ENCODE peak calls at places on chromosomes 16 and 17, in seven cellular contexts. One of them, this sample, is unnamed.

GRCh38 chr16:35207059-35207999 is 1747.9 kb downstream of the TP53TG3F start:
- DNase-seq in IMR-90: no peak
- DNase-seq in H9: no peak
- DNase-seq in mesenchymal stem cell: no peak
- DNase-seq in neuronal stem cell: no peak
- DNase-seq in trophoblast cell: no peak
- DNase-seq in H1: no peak
- DNase-seq in this sample: no peak

GRCh38 chr16:17359778-17360177 is 111.0 kb downstream of the XYLT1 start:
- DNase-seq in IMR-90: peak; percentile 70
- DNase-seq in H9: no peak
- DNase-seq in mesenchymal stem cell: no peak
- DNase-seq in neuronal stem cell: no peak
- DNase-seq in trophoblast cell: no peak
- DNase-seq in H1: no peak
- DNase-seq in this sample: no peak

GRCh38 chr16:1858189-1858588 is 13.8 kb downstream of the MEIOB start:
- DNase-seq in IMR-90: no peak
- DNase-seq in H9: no peak
- DNase-seq in mesenchymal stem cell: no peak
- DNase-seq in neuronal stem cell: no peak
- DNase-seq in trophoblast cell: no peak
- DNase-seq in H1: no peak
- DNase-seq in this sample: no peak

GRCh38 chr16:31216552-31217530 is at the start of gene PYDC1:
- DNase-seq in IMR-90: no peak
- DNase-seq in H9: peak; percentile 78
- DNase-seq in mesenchymal stem cell: no peak
- DNase-seq in neuronal stem cell: no peak
- DNase-seq in trophoblast cell: no peak
- DNase-seq in H1: no peak
- DNase-seq in this sample: peak; percentile 64

GRCh38 chr17:17823433-17824118 is 13.2 kb downstream of the SREBF1 start:
- DNase-seq in IMR-90: peak; percentile 61
- DNase-seq in H9: peak; percentile 97
- DNase-seq in mesenchymal stem cell: peak; percentile 84
- DNase-seq in neuronal stem cell: peak; percentile 89
- DNase-seq in trophoblast cell: peak; percentile 71
- DNase-seq in H1: no peak
- DNase-seq in this sample: peak; percentile 97

GRCh38 chr17:61504697-61505096 is 52.5 kb downstream of the TBX4 start:
- DNase-seq in IMR-90: peak; percentile 96
- DNase-seq in H9: no peak
- DNase-seq in mesenchymal stem cell: peak; percentile 41
- DNase-seq in neuronal stem cell: no peak
- DNase-seq in trophoblast cell: no peak
- DNase-seq in H1: no peak
- DNase-seq in this sample: no peak

GRCh38 chr16:27444015-27444414 is 42.0 kb downstream of the IL21R start:
- DNase-seq in IMR-90: peak; percentile 65
- DNase-seq in H9: no peak
- DNase-seq in mesenchymal stem cell: peak; percentile 13
- DNase-seq in neuronal stem cell: no peak
- DNase-seq in trophoblast cell: peak; percentile 69
- DNase-seq in H1: no peak
- DNase-seq in this sample: no peak

GRCh38 chr17:79002796-79003593 is 6.6 kb downstream of the CANT1 start:
- DNase-seq in IMR-90: no peak
- DNase-seq in H9: no peak
- DNase-seq in mesenchymal stem cell: no peak
- DNase-seq in neuronal stem cell: no peak
- DNase-seq in trophoblast cell: no peak
- DNase-seq in H1: no peak
- DNase-seq in this sample: no peak

GRCh38 chr16:46691720-46692119 is 2.3 kb downstream of the ORC6 start:
- DNase-seq in IMR-90: peak; percentile 24
- DNase-seq in H9: no peak
- DNase-seq in mesenchymal stem cell: peak; percentile 78
- DNase-seq in neuronal stem cell: no peak
- DNase-seq in trophoblast cell: no peak
- DNase-seq in H1: no peak
- DNase-seq in this sample: no peak

GRCh38 chr17:27367121-27367981 is 73.4 kb downstream of the WSB1 start:
- DNase-seq in IMR-90: no peak
- DNase-seq in H9: no peak
- DNase-seq in mesenchymal stem cell: no peak
- DNase-seq in neuronal stem cell: no peak
- DNase-seq in trophoblast cell: no peak
- DNase-seq in H1: no peak
- DNase-seq in this sample: peak; percentile 27

GRCh38 chr16:3317315-3317999 is 12.2 kb downstream of the ZNF75A start:
- DNase-seq in IMR-90: peak; percentile 6
- DNase-seq in H9: no peak
- DNase-seq in mesenchymal stem cell: peak; percentile 18
- DNase-seq in neuronal stem cell: no peak
- DNase-seq in trophoblast cell: no peak
- DNase-seq in H1: no peak
- DNase-seq in this sample: peak; percentile 34

GRCh38 chr17:7717756-7718350 is 309 bp downstream of the DNAH2 start:
- DNase-seq in IMR-90: no peak
- DNase-seq in H9: peak; percentile 31
- DNase-seq in mesenchymal stem cell: peak; percentile 56
- DNase-seq in neuronal stem cell: no peak
- DNase-seq in trophoblast cell: no peak
- DNase-seq in H1: no peak
- DNase-seq in this sample: no peak

GRCh38 chr17:49439305-49439672 is 24.6 kb upstream of the PHB1 start:
- DNase-seq in IMR-90: no peak
- DNase-seq in H9: no peak
- DNase-seq in mesenchymal stem cell: no peak
- DNase-seq in neuronal stem cell: no peak
- DNase-seq in trophoblast cell: no peak
- DNase-seq in H1: no peak
- DNase-seq in this sample: no peak

GRCh38 chr17:82234211-82235055 is 5.6 kb downstream of the SLC16A3 start:
- DNase-seq in IMR-90: no peak
- DNase-seq in H9: no peak
- DNase-seq in mesenchymal stem cell: no peak
- DNase-seq in neuronal stem cell: no peak
- DNase-seq in trophoblast cell: no peak
- DNase-seq in H1: no peak
- DNase-seq in this sample: no peak

GRCh38 chr16:66656547-66656946 is 40.0 kb downstream of the CMTM4 start:
- DNase-seq in IMR-90: peak; percentile 38
- DNase-seq in H9: no peak
- DNase-seq in mesenchymal stem cell: no peak
- DNase-seq in neuronal stem cell: no peak
- DNase-seq in trophoblast cell: no peak
- DNase-seq in H1: no peak
- DNase-seq in this sample: no peak

GRCh38 chr17:37239690-37240344 is 136.0 kb upstream of the C17orf78 start:
- DNase-seq in IMR-90: peak; percentile 72
- DNase-seq in H9: no peak
- DNase-seq in mesenchymal stem cell: peak; percentile 54
- DNase-seq in neuronal stem cell: peak; percentile 8
- DNase-seq in trophoblast cell: no peak
- DNase-seq in H1: no peak
- DNase-seq in this sample: peak; percentile 19

GRCh38 chr17:9875441-9875840 is 29.6 kb downstream of the RCVRN start:
- DNase-seq in IMR-90: peak; percentile 61
- DNase-seq in H9: peak; percentile 38
- DNase-seq in mesenchymal stem cell: peak; percentile 54
- DNase-seq in neuronal stem cell: no peak
- DNase-seq in trophoblast cell: no peak
- DNase-seq in H1: peak; percentile 5
- DNase-seq in this sample: peak; percentile 58

GRCh38 chr16:22205577-22206012 is 483 bp upstream of the EEF2K start:
- DNase-seq in IMR-90: no peak
- DNase-seq in H9: no peak
- DNase-seq in mesenchymal stem cell: no peak
- DNase-seq in neuronal stem cell: no peak
- DNase-seq in trophoblast cell: no peak
- DNase-seq in H1: no peak
- DNase-seq in this sample: no peak
- H3K27ac ChIP-seq in IMR-90: peak overlapping the region; percentile 41
- H3K27ac ChIP-seq in H9: no peak overlapping the region
- H3K27ac ChIP-seq in mesenchymal stem cell: peak overlapping the region; percentile 61
- H3K27ac ChIP-seq in neuronal stem cell: no peak overlapping the region
- H3K27ac ChIP-seq in trophoblast cell: no peak overlapping the region
- H3K27ac ChIP-seq in H1: no peak overlapping the region
- H3K27ac ChIP-seq in this sample: no peak overlapping the region

DNA sequence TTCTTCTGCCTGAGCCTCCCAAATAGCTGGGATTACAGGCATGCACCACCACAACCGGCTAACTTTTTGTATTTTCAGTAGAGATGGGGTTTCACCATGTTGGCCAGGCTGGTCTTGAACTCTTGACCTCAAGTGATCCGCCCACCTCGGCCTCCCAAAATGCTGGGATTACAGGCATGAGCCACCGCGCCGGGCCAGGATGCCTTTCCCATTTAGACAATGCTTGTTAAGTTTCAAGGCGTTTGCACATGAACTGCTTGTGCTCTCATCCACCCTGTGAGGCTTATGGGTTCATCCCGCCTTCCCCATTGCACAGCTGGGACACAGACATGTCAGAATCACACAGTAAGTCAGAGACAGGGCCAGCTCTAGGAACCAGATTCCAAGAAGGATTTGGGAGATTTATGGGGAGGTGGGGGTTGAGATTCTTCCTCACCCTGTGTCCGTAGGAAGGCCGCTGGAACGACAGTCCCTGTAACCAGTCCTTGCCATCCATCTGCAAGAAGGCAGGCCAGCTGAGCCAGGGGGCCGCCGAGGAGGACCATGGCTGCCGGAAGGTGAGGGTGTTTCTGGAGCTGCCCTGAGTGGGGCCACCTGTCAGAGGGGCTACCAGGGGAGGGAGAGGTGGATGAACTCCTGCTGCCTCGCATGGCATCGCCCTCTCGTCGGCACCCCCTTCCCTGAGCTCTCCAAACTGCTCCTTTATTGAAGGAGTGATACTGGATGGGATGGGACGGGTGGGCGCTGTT is 46.3 kb downstream of the MRC2 start:
- DNase-seq in IMR-90: no peak
- DNase-seq in H9: no peak
- DNase-seq in mesenchymal stem cell: no peak
- DNase-seq in neuronal stem cell: no peak
- DNase-seq in trophoblast cell: no peak
- DNase-seq in H1: no peak
- DNase-seq in this sample: no peak
- H3K23ac ChIP-seq in IMR-90: no peak overlapping the region
- H3K23ac ChIP-seq in H9: no peak overlapping the region
- H3K23ac ChIP-seq in mesenchymal stem cell: no peak overlapping the region
- H3K23ac ChIP-seq in neuronal stem cell: peak overlapping the region; percentile 57
- H3K23ac ChIP-seq in trophoblast cell: no peak overlapping the region
- H3K23ac ChIP-seq in H1: no peak overlapping the region
- H3K23ac ChIP-seq in this sample: no peak overlapping the region

GRCh38 chr16:49699718-49700117 is 156.2 kb downstream of the ZNF423 start:
- DNase-seq in IMR-90: no peak
- DNase-seq in H9: no peak
- DNase-seq in mesenchymal stem cell: no peak
- DNase-seq in neuronal stem cell: no peak
- DNase-seq in trophoblast cell: no peak
- DNase-seq in H1: no peak
- DNase-seq in this sample: peak; percentile 16
- H3K27ac ChIP-seq in IMR-90: no peak overlapping the region
- H3K27ac ChIP-seq in H9: no peak overlapping the region
- H3K27ac ChIP-seq in mesenchymal stem cell: peak overlapping the region; percentile 13
- H3K27ac ChIP-seq in neuronal stem cell: peak overlapping the region; percentile 61
- H3K27ac ChIP-seq in trophoblast cell: peak overlapping the region; percentile 40
- H3K27ac ChIP-seq in H1: no peak overlapping the region
- H3K27ac ChIP-seq in this sample: peak overlapping the region; percentile 85

DNA sequence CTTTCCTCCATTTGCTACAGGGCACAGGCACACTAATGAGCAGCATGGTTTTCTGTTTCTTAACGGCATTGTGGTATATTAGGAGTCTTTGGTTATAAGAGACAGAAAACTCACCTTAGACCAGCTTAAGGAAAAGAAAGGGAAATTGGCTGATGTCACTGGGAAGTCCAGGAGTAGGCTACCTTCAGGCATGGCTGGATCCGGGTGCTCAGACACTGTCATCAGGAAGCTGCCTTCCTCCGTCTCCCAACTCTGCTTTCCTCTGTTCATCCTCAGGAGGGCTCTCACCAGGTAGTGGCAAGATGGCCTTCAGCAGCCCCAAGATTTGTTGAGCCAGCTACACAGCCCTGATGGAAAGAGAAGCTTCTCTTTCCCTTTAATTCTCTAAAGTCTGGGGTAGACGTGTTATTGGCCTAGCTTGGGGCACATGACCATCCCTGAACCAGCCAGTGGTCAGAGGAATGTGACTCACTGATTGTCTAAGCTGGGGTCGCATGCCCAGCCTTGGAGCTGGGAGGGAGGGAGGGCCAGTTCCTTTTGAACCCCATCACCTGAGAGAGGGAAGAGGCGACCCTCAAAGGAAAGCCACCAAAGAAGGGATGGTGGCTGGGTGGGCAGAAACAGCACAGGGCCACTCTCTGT is 117.4 kb downstream of the CLEC16A start:
- DNase-seq in IMR-90: no peak
- DNase-seq in H9: no peak
- DNase-seq in mesenchymal stem cell: no peak
- DNase-seq in neuronal stem cell: no peak
- DNase-seq in trophoblast cell: no peak
- DNase-seq in H1: no peak
- DNase-seq in this sample: no peak
- H3K23ac ChIP-seq in IMR-90: no peak overlapping the region
- H3K23ac ChIP-seq in H9: no peak overlapping the region
- H3K23ac ChIP-seq in mesenchymal stem cell: no peak overlapping the region
- H3K23ac ChIP-seq in neuronal stem cell: no peak overlapping the region
- H3K23ac ChIP-seq in trophoblast cell: no peak overlapping the region
- H3K23ac ChIP-seq in H1: no peak overlapping the region
- H3K23ac ChIP-seq in this sample: no peak overlapping the region

DNA sequence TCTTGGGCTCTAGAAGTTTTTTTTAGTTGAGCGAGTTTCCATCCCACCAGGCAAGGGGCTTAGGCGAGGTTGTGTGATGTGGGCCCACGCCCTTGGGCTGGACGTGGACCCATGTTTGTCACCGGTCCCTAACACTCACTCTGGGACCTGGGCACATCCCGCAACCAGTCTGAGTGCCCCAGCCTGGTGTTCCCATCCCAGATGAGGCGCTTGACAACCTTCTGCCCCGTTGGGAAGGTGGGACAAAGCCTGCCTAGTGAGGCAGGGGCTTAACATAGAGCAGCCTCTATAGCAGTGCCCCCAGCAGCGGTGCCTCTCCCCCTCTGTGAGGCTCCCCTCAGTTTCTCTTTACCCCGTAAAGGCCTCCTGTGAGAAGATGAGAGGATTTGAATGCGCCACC is 22.5 kb downstream of the CMIP start:
- DNase-seq in IMR-90: no peak
- DNase-seq in H9: no peak
- DNase-seq in mesenchymal stem cell: no peak
- DNase-seq in neuronal stem cell: no peak
- DNase-seq in trophoblast cell: no peak
- DNase-seq in H1: no peak
- DNase-seq in this sample: no peak
- H3K27ac ChIP-seq in IMR-90: no peak overlapping the region
- H3K27ac ChIP-seq in H9: no peak overlapping the region
- H3K27ac ChIP-seq in mesenchymal stem cell: no peak overlapping the region
- H3K27ac ChIP-seq in neuronal stem cell: no peak overlapping the region
- H3K27ac ChIP-seq in trophoblast cell: no peak overlapping the region
- H3K27ac ChIP-seq in H1: no peak overlapping the region
- H3K27ac ChIP-seq in this sample: no peak overlapping the region